ENCODE peak calls at places on chromosomes 1 and 21, in six cellular contexts. One of them, this sample, is unnamed.
A peak's percentile ranks its signal among the peaks of the same experiment; 100 is the strongest.

GRCh38 chr1:165144757-165145397 is 211.6 kb downstream of the LMX1A start:
- DNase-seq in LoVo: peak; percentile 20
- DNase-seq in COLO829: peak; percentile 63
- DNase-seq in endothelial cell: peak; percentile 69
- DNase-seq in HTR-8/SVneo: peak; percentile 17
- DNase-seq in astrocyte of the spinal cord: peak; percentile 45
- DNase-seq in this sample: peak; percentile 67

GRCh38 chr1:6440198-6441126 is 15.9 kb downstream of the ESPN start:
- DNase-seq in LoVo: peak; percentile 40
- DNase-seq in astrocyte of the spinal cord: no peak
- DNase-seq in HTR-8/SVneo: peak; percentile 56
- DNase-seq in COLO829: no peak
- DNase-seq in endothelial cell: no peak
- DNase-seq in this sample: peak; percentile 85

GRCh38 chr1:209567788-209568187 is 15.7 kb upstream of the CAMK1G start:
- DNase-seq in COLO829: peak; percentile 93
- DNase-seq in astrocyte of the spinal cord: peak; percentile 44
- DNase-seq in LoVo: no peak
- DNase-seq in endothelial cell: no peak
- DNase-seq in HTR-8/SVneo: peak; percentile 54
- DNase-seq in this sample: no peak

GRCh38 chr21:39182484-39183271 is 573 bp downstream of the PSMG1 start:
- DNase-seq in HTR-8/SVneo: no peak
- DNase-seq in COLO829: no peak
- DNase-seq in astrocyte of the spinal cord: peak; percentile 22
- DNase-seq in LoVo: no peak
- DNase-seq in endothelial cell: peak; percentile 27
- DNase-seq in this sample: no peak

GRCh38 chr1:22556391-22557104 is 6.7 kb upstream of the EPHA8 start:
- DNase-seq in HTR-8/SVneo: no peak
- DNase-seq in COLO829: no peak
- DNase-seq in LoVo: no peak
- DNase-seq in endothelial cell: no peak
- DNase-seq in astrocyte of the spinal cord: no peak
- DNase-seq in this sample: peak; percentile 91

GRCh38 chr1:163928080-163928479 is 606.3 kb downstream of the NUF2 start:
- DNase-seq in LoVo: no peak
- DNase-seq in astrocyte of the spinal cord: no peak
- DNase-seq in endothelial cell: no peak
- DNase-seq in COLO829: no peak
- DNase-seq in HTR-8/SVneo: no peak
- DNase-seq in this sample: no peak

GRCh38 chr1:67987046-67987799 is 63.2 kb downstream of the DIRAS3 start:
- DNase-seq in endothelial cell: no peak
- DNase-seq in COLO829: peak; percentile 11
- DNase-seq in astrocyte of the spinal cord: peak; percentile 93
- DNase-seq in LoVo: no peak
- DNase-seq in HTR-8/SVneo: peak; percentile 12
- DNase-seq in this sample: no peak

GRCh38 chr21:45698493-45698947 is 55.0 kb downstream of the PCBP3 start:
- DNase-seq in astrocyte of the spinal cord: peak; percentile 96
- DNase-seq in LoVo: peak; percentile 28
- DNase-seq in COLO829: no peak
- DNase-seq in endothelial cell: no peak
- DNase-seq in HTR-8/SVneo: peak; percentile 13
- DNase-seq in this sample: no peak

GRCh38 chr1:156368889-156369684 is at the start of gene RHBG:
- DNase-seq in LoVo: peak; percentile 61
- DNase-seq in endothelial cell: peak; percentile 52
- DNase-seq in HTR-8/SVneo: no peak
- DNase-seq in astrocyte of the spinal cord: peak; percentile 5
- DNase-seq in COLO829: no peak
- DNase-seq in this sample: peak; percentile 84

GRCh38 chr1:76046149-76046548 is 28.4 kb upstream of the ST6GALNAC3 start:
- DNase-seq in COLO829: no peak
- DNase-seq in HTR-8/SVneo: no peak
- DNase-seq in astrocyte of the spinal cord: no peak
- DNase-seq in LoVo: no peak
- DNase-seq in endothelial cell: no peak
- DNase-seq in this sample: no peak

GRCh38 chr1:11979453-11979817 is 809 bp upstream of the MFN2 start:
- DNase-seq in LoVo: no peak
- DNase-seq in astrocyte of the spinal cord: no peak
- DNase-seq in endothelial cell: no peak
- DNase-seq in COLO829: no peak
- DNase-seq in HTR-8/SVneo: no peak
- DNase-seq in this sample: no peak

This sample was measured in H9.